ENCODE peak calls at places on chromosomes 5 and 9, in four cellular contexts. N is GM19239, C is HTR-8/SVneo, H is stromal cell of bone marrow. K is an unnamed sample.
A peak's percentile ranks its signal among the peaks of the same experiment; 100 is the strongest.

GRCh38 chr9:109452761-109453160 is 45.3 kb downstream of the PTPN3 start:
- DNase-seq in N (no peak), C (peak; percentile 35), H (no peak), K (no peak)

GRCh38 chr5:32828492-32828891 is 117.4 kb downstream of the NPR3 start:
- DNase-seq in C (no peak), H (no peak), N (no peak), K (no peak)

GRCh38 chr5:17012289-17012688 is 76.2 kb upstream of the MYO10 start:
- DNase-seq in C (no peak), H (no peak), N (no peak), K (no peak)

GRCh38 chr5:2217219-2217618 is 334.5 kb upstream of the IRX4 start:
- DNase-seq in H (no peak), N (no peak), C (no peak), K (no peak)

GRCh38 chr5:18119156-18119785 is 485.0 kb downstream of the TAF11L14 start:
- DNase-seq in H (no peak), N (no peak), C (no peak), K (no peak)

GRCh38 chr9:133781828-133782135 is 43.6 kb upstream of the SARDH start:
- DNase-seq in N (no peak), C (no peak), H (no peak), K (no peak)

GRCh38 chr5:112626715-112627114 is 111.0 kb upstream of the APC start:
- DNase-seq in N (no peak), H (no peak), C (no peak), K (no peak)

GRCh38 chr5:118862596-118862995 is 125.8 kb downstream of the DTWD2 start:
- DNase-seq in H (peak; percentile 14), C (no peak), N (no peak), K (no peak)

GRCh38 chr9:21883642-21884041 is 81.2 kb downstream of the MTAP start:
- DNase-seq in N (no peak), H (no peak), C (no peak), K (peak; percentile 25)

GRCh38 chr5:122816726-122817125 is 28.7 kb upstream of the SNX24 start:
- DNase-seq in C (no peak), H (no peak), N (no peak), K (no peak)

GRCh38 chr5:62042007-62042406 is 264.0 kb upstream of the KIF2A start:
- DNase-seq in N (no peak), H (no peak), C (no peak), K (no peak)

GRCh38 chr9:127269440-127269839 is 4.9 kb downstream of the GARNL3 start:
- DNase-seq in C (no peak), N (no peak), H (no peak), K (no peak)

GRCh38 chr9:113005777-113006176 is 6.2 kb downstream of the ZNF883 start:
- DNase-seq in C (no peak), N (no peak), H (no peak), K (no peak)

GRCh38 chr5:14413331-14413750 is 168.3 kb upstream of the OTULINL start:
- DNase-seq in C (no peak), N (no peak), H (no peak), K (no peak)

GRCh38 chr5:138944527-138945322 is 69.6 kb upstream of the LRRTM2 start:
- DNase-seq in C (no peak), H (no peak), N (no peak), K (no peak)

GRCh38 chr5:85249204-85249603 is 864.5 kb upstream of the EDIL3 start:
- DNase-seq in H (no peak), C (no peak), N (no peak), K (no peak)

GRCh38 chr5:138611295-138612220 is 36.4 kb upstream of the HSPA9 start:
- DNase-seq in H (no peak), N (no peak), C (no peak), K (no peak)

GRCh38 chr9:72952914-72953313 is at the start of gene ALDH1A1:
- DNase-seq in N (no peak), H (no peak), C (no peak), K (no peak)

GRCh38 chr5:138024117-138024516 is 8.8 kb downstream of the FAM13B start:
- DNase-seq in C (no peak), N (no peak), H (no peak), K (no peak)

GRCh38 chr5:76615759-76616158 is 7.4 kb downstream of the F2RL2 start:
- DNase-seq in C (no peak), H (no peak), N (no peak), K (no peak)

GRCh38 chr5:81065492-81065891 is 105.3 kb downstream of the RASGRF2 start:
- DNase-seq in C (no peak), N (no peak), H (no peak), K (no peak)

GRCh38 chr5:179923422-179923821 is 15.7 kb upstream of the TBC1D9B start:
- DNase-seq in N (no peak), H (no peak), C (no peak), K (peak; percentile 92)

GRCh38 chr9:137213160-137214060 is 7.9 kb downstream of the NDOR1 start:
- DNase-seq in C (no peak), H (no peak), N (no peak), K (no peak)

GRCh38 chr5:158498959-158499679 is 600.6 kb downstream of the EBF1 start:
- DNase-seq in C (no peak), N (no peak), H (no peak), K (no peak)

GRCh38 chr5:138653502-138653901 is 78.3 kb upstream of the HSPA9 start:
- DNase-seq in C (no peak), H (no peak), N (no peak), K (no peak)

GRCh38 chr5:171954721-171955120 is 51.7 kb downstream of the FBXW11 start:
- DNase-seq in N (no peak), H (no peak), C (no peak), K (no peak)